ENCODE peak calls at places on chromosomes 7 and 10, in five cellular contexts. One of them, this sample, is unnamed.
A peak's percentile ranks its signal among the peaks of the same experiment; 100 is the strongest.

GRCh38 chr7:29839302-29839701 is 33.0 kb downstream of the WIPF3 start:
- DNase-seq in tibial nerve: no peak
- DNase-seq in testis: peak; percentile 91
- DNase-seq in sigmoid colon: peak; percentile 87
- DNase-seq in breast epithelium: no peak
- DNase-seq in this sample: no peak

GRCh38 chr10:43686414-43686813 is 37.7 kb upstream of the ZNF32 start:
- DNase-seq in tibial nerve: no peak
- DNase-seq in testis: no peak
- DNase-seq in sigmoid colon: no peak
- DNase-seq in breast epithelium: no peak
- DNase-seq in this sample: no peak

GRCh38 chr10:14302035-14302434 is 28.7 kb downstream of the FRMD4A start:
- DNase-seq in tibial nerve: no peak
- DNase-seq in testis: no peak
- DNase-seq in sigmoid colon: no peak
- DNase-seq in breast epithelium: no peak
- DNase-seq in this sample: no peak

GRCh38 chr10:79094412-79095175 is 25.8 kb downstream of the ZMIZ1 start:
- DNase-seq in tibial nerve: no peak
- DNase-seq in testis: no peak
- DNase-seq in sigmoid colon: no peak
- DNase-seq in breast epithelium: no peak
- DNase-seq in this sample: no peak

GRCh38 chr10:88157981-88158465 is 294.6 kb downstream of the PTEN start:
- DNase-seq in tibial nerve: no peak
- DNase-seq in testis: no peak
- DNase-seq in sigmoid colon: peak; percentile 72
- DNase-seq in breast epithelium: no peak
- DNase-seq in this sample: no peak

GRCh38 chr7:63057265-63057664 is 941.4 kb upstream of the ZNF722 start:
- DNase-seq in tibial nerve: no peak
- DNase-seq in testis: no peak
- DNase-seq in sigmoid colon: peak; percentile 59
- DNase-seq in breast epithelium: no peak
- DNase-seq in this sample: no peak

GRCh38 chr7:132770055-132770454 is 193.8 kb upstream of the PLXNA4 start:
- DNase-seq in tibial nerve: no peak
- DNase-seq in testis: no peak
- DNase-seq in sigmoid colon: no peak
- DNase-seq in breast epithelium: no peak
- DNase-seq in this sample: no peak

GRCh38 chr10:31896972-31897384 is 31.7 kb downstream of the ARHGAP12 start:
- DNase-seq in tibial nerve: no peak
- DNase-seq in testis: no peak
- DNase-seq in sigmoid colon: no peak
- DNase-seq in breast epithelium: no peak
- DNase-seq in this sample: no peak

GRCh38 chr7:42625391-42625790 is 286.5 kb downstream of the C7orf25 start:
- DNase-seq in tibial nerve: no peak
- DNase-seq in testis: no peak
- DNase-seq in sigmoid colon: no peak
- DNase-seq in breast epithelium: no peak
- DNase-seq in this sample: no peak

GRCh38 chr10:9301148-9301547 is 1246.7 kb downstream of the GATA3 start:
- DNase-seq in tibial nerve: no peak
- DNase-seq in testis: no peak
- DNase-seq in sigmoid colon: no peak
- DNase-seq in breast epithelium: no peak
- DNase-seq in this sample: no peak

GRCh38 chr7:148978091-148978490 is 50.2 kb downstream of the PDIA4 start:
- DNase-seq in tibial nerve: no peak
- DNase-seq in testis: no peak
- DNase-seq in sigmoid colon: no peak
- DNase-seq in breast epithelium: no peak
- DNase-seq in this sample: no peak

GRCh38 chr7:32586291-32587221 is 91.3 kb downstream of the AVL9 start:
- DNase-seq in tibial nerve: no peak
- DNase-seq in testis: no peak
- DNase-seq in sigmoid colon: no peak
- DNase-seq in breast epithelium: no peak
- DNase-seq in this sample: no peak

GRCh38 chr10:111481271-111482073 is 404.6 kb downstream of the ADRA2A start:
- DNase-seq in tibial nerve: no peak
- DNase-seq in testis: no peak
- DNase-seq in sigmoid colon: no peak
- DNase-seq in breast epithelium: no peak
- DNase-seq in this sample: no peak

GRCh38 chr7:41916450-41916927 is 213.6 kb upstream of the INHBA start:
- DNase-seq in tibial nerve: no peak
- DNase-seq in testis: no peak
- DNase-seq in sigmoid colon: peak; percentile 68
- DNase-seq in breast epithelium: peak; percentile 30
- DNase-seq in this sample: no peak

GRCh38 chr10:104303594-104304178 is 34.6 kb downstream of the ITPRIP start:
- DNase-seq in tibial nerve: no peak
- DNase-seq in testis: no peak
- DNase-seq in sigmoid colon: no peak
- DNase-seq in breast epithelium: no peak
- DNase-seq in this sample: no peak

GRCh38 chr7:7585241-7585928 is 18.7 kb downstream of the MIOS start:
- DNase-seq in tibial nerve: no peak
- DNase-seq in testis: no peak
- DNase-seq in sigmoid colon: no peak
- DNase-seq in breast epithelium: no peak
- DNase-seq in this sample: no peak

GRCh38 chr10:62239994-62240393 is 28.6 kb downstream of the RTKN2 start:
- DNase-seq in tibial nerve: no peak
- DNase-seq in testis: no peak
- DNase-seq in sigmoid colon: no peak
- DNase-seq in breast epithelium: no peak
- DNase-seq in this sample: no peak

GRCh38 chr10:49366460-49366859 is 29.4 kb downstream of the DRGX start:
- DNase-seq in tibial nerve: no peak
- DNase-seq in testis: no peak
- DNase-seq in sigmoid colon: no peak
- DNase-seq in breast epithelium: no peak
- DNase-seq in this sample: no peak

GRCh38 chr7:158581440-158582088 is 6.1 kb downstream of the PTPRN2 start:
- DNase-seq in tibial nerve: no peak
- DNase-seq in testis: no peak
- DNase-seq in sigmoid colon: peak; percentile 5
- DNase-seq in breast epithelium: no peak
- DNase-seq in this sample: no peak

GRCh38 chr10:52617346-52617745 is 155.2 kb downstream of the MBL2 start:
- DNase-seq in tibial nerve: no peak
- DNase-seq in testis: no peak
- DNase-seq in sigmoid colon: no peak
- DNase-seq in breast epithelium: no peak
- DNase-seq in this sample: no peak

GRCh38 chr10:74926791-74927585 is 100.6 kb downstream of the KAT6B start:
- DNase-seq in tibial nerve: no peak
- DNase-seq in testis: no peak
- DNase-seq in sigmoid colon: no peak
- DNase-seq in breast epithelium: no peak
- DNase-seq in this sample: no peak

GRCh38 chr10:113780681-113781250 is 29.3 kb downstream of the PLEKHS1 start:
- DNase-seq in tibial nerve: no peak
- DNase-seq in testis: no peak
- DNase-seq in sigmoid colon: no peak
- DNase-seq in breast epithelium: no peak
- DNase-seq in this sample: no peak

GRCh38 chr7:25456467-25457171 is 228.3 kb upstream of the NPVF start:
- DNase-seq in tibial nerve: peak; percentile 30
- DNase-seq in testis: peak; percentile 69
- DNase-seq in sigmoid colon: peak; percentile 68
- DNase-seq in breast epithelium: peak; percentile 27
- DNase-seq in this sample: no peak

GRCh38 chr7:132456418-132456817 is 119.9 kb downstream of the PLXNA4 start:
- DNase-seq in tibial nerve: no peak
- DNase-seq in testis: no peak
- DNase-seq in sigmoid colon: no peak
- DNase-seq in breast epithelium: no peak
- DNase-seq in this sample: no peak

GRCh38 chr10:100737359-100738054 is 7.9 kb upstream of the PAX2 start:
- DNase-seq in tibial nerve: no peak
- DNase-seq in testis: no peak
- DNase-seq in sigmoid colon: no peak
- DNase-seq in breast epithelium: no peak
- DNase-seq in this sample: no peak

GRCh38 chr10:15083674-15084501 is 4.7 kb downstream of the ACBD7 start:
- DNase-seq in tibial nerve: no peak
- DNase-seq in testis: no peak
- DNase-seq in sigmoid colon: no peak
- DNase-seq in breast epithelium: no peak
- DNase-seq in this sample: no peak

GRCh38 chr7:27095897-27096755 is at the start of gene HOXA1:
- DNase-seq in tibial nerve: no peak
- DNase-seq in testis: peak; percentile 74
- DNase-seq in sigmoid colon: peak; percentile 93
- DNase-seq in breast epithelium: peak; percentile 87
- DNase-seq in this sample: peak; percentile 52
- TF ChIP-seq POLR2A in tibial nerve: peak; percentile 23
- TF ChIP-seq POLR2A in testis: no peak
- TF ChIP-seq POLR2A in sigmoid colon: peak; percentile 43
- TF ChIP-seq POLR2A in breast epithelium: peak; percentile 56
- TF ChIP-seq POLR2A in this sample: peak; percentile 51

DNA sequence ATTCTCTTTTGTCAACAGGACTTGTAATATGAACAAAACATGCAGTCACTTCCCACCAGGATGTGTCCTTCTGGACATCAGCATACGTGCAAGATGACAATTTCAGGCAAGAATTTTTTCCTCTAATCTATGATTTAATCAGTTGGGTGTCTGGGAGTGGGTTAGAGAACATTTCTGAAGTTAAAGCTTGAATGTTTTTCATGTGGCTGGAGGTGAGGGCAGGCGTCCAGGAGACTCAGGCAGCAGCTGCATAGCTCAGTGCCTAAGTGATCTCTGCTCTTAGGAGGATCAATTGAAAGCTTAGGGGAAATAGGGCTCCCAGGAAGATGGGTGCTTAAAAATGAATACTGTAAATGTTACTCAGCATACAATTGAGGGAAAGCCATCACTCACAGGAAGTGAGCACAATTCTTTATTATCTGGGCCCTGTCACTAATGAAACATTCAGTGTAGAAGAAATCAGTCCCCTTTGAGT is 457.6 kb upstream of the KLF6 start:
- DNase-seq in tibial nerve: no peak
- DNase-seq in testis: peak; percentile 50
- DNase-seq in sigmoid colon: peak; percentile 68
- DNase-seq in breast epithelium: no peak
- DNase-seq in this sample: no peak
- H3K4me3 ChIP-seq in tibial nerve: peak overlapping the region; percentile 23
- H3K4me3 ChIP-seq in testis: no peak overlapping the region
- H3K4me3 ChIP-seq in sigmoid colon: no peak overlapping the region
- H3K4me3 ChIP-seq in breast epithelium: peak overlapping the region; percentile 27
- H3K4me3 ChIP-seq in this sample: peak overlapping the region; percentile 56

GRCh38 chr7:131108212-131108980 is 219.3 kb upstream of the MKLN1 start:
- DNase-seq in tibial nerve: no peak
- DNase-seq in testis: no peak
- DNase-seq in sigmoid colon: no peak
- DNase-seq in breast epithelium: no peak
- DNase-seq in this sample: no peak
- TF ChIP-seq POLR2A in tibial nerve: peak; percentile 2
- TF ChIP-seq POLR2A in testis: no peak
- TF ChIP-seq POLR2A in sigmoid colon: no peak
- TF ChIP-seq POLR2A in breast epithelium: no peak
- TF ChIP-seq POLR2A in this sample: no peak

DNA sequence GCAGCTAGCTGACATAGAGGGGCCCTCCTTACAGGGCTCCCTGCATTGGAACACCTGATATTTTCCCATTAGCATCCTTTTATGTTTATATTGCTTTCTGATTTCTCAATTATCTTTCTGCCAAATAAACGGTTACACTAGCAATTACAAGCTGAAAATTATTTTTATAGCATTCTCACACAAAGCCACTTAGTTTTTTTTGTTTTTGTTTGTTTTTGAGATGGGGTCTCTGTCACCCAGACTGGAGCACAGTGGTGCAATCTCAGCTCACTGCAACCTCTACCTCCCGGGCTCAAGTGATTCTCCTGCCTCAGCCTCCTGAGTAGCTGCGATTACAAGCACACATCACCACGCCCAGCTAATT is 9.9 kb upstream of the ZC3HAV1 start:
- DNase-seq in tibial nerve: no peak
- DNase-seq in testis: no peak
- DNase-seq in sigmoid colon: no peak
- DNase-seq in breast epithelium: no peak
- DNase-seq in this sample: no peak
- H3K4me3 ChIP-seq in tibial nerve: no peak overlapping the region
- H3K4me3 ChIP-seq in testis: no peak overlapping the region
- H3K4me3 ChIP-seq in sigmoid colon: no peak overlapping the region
- H3K4me3 ChIP-seq in breast epithelium: no peak overlapping the region
- H3K4me3 ChIP-seq in this sample: no peak overlapping the region

GRCh38 chr7:103074519-103075336 is at the start of the genes ARMC10 and FBXL13:
- DNase-seq in tibial nerve: peak; percentile 71
- DNase-seq in testis: peak; percentile 94
- DNase-seq in sigmoid colon: peak; percentile 95
- DNase-seq in breast epithelium: peak; percentile 85
- DNase-seq in this sample: peak; percentile 69
- TF ChIP-seq POLR2A in tibial nerve: peak; percentile 62
- TF ChIP-seq POLR2A in testis: no peak
- TF ChIP-seq POLR2A in sigmoid colon: no peak
- TF ChIP-seq POLR2A in breast epithelium: no peak
- TF ChIP-seq POLR2A in this sample: peak; percentile 69

DNA sequence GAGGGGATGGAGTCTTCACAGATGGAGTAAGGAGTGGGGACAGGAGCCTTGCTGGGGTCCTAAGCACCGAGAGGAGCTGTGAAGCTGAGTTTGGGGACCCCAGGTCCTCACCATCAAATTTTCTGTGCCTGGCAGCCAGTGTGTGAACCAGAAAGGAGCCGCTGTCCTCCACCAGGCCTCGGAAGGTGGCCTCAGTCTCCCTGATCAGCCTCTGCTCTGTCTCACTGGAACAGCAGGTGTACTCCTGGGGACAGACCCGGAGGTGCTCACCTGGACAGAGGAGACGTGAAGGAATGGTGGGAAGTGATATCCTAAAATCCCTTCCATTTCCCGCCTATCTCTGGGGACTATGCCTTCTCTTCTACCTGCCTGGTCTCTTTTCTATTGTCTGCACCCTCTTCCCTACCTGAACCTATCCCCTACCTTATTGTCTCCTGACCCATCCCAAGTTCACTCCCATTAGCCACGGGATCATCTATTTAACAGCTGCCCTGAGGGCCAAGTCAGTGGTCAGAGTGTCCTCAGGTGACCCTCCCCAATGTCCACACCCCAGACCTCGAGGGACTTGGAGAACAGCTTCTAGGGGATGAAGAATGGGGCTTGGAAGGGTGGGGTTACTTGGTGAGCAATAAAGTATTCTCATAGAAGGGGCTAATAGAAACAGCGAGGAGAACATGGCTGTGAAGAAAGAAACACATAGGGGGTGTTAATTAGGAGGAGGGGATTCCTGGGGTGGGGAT is 915 bp downstream of the GPC2 start:
- DNase-seq in tibial nerve: no peak
- DNase-seq in testis: no peak
- DNase-seq in sigmoid colon: no peak
- DNase-seq in breast epithelium: no peak
- DNase-seq in this sample: no peak
- H3K4me3 ChIP-seq in tibial nerve: peak overlapping the region; percentile 51
- H3K4me3 ChIP-seq in testis: peak overlapping the region; percentile 49
- H3K4me3 ChIP-seq in sigmoid colon: no peak overlapping the region
- H3K4me3 ChIP-seq in breast epithelium: peak overlapping the region; percentile 54
- H3K4me3 ChIP-seq in this sample: no peak overlapping the region

GRCh38 chr10:24008164-24009066 is 200.5 kb upstream of the KIAA1217 start:
- DNase-seq in tibial nerve: no peak
- DNase-seq in testis: no peak
- DNase-seq in sigmoid colon: no peak
- DNase-seq in breast epithelium: peak; percentile 23
- DNase-seq in this sample: no peak
- TF ChIP-seq POLR2A in tibial nerve: no peak
- TF ChIP-seq POLR2A in testis: no peak
- TF ChIP-seq POLR2A in sigmoid colon: no peak
- TF ChIP-seq POLR2A in breast epithelium: no peak
- TF ChIP-seq POLR2A in this sample: no peak